ENCODE peak calls at places on chromosomes 5 and 9, in four cellular contexts. M, W, J and E are unnamed samples.

GRCh38 chr5:169202969-169203368 is 98.0 kb downstream of the SLIT3 start:
- DNase-seq in W (no peak), M (no peak), J (no peak), E (no peak)

GRCh38 chr5:2660305-2660704 is 91.2 kb downstream of the IRX2 start:
- DNase-seq in J (no peak), M (no peak), W (peak; percentile 40), E (no peak)

GRCh38 chr5:56264417-56265025 is 31.4 kb upstream of the ANKRD55 start:
- DNase-seq in J (peak; percentile 85), W (peak; percentile 77), M (peak; percentile 55), E (peak; percentile 45)

GRCh38 chr9:129665814-129666511 is 516 bp downstream of the PRRX2 start:
- DNase-seq in M (no peak), W (peak; percentile 51), J (peak; percentile 66), E (no peak)

GRCh38 chr9:121354141-121354540 is 15.9 kb downstream of the STOM start:
- DNase-seq in J (no peak), M (no peak), W (no peak), E (no peak)

GRCh38 chr9:77817590-77818311 is 169.6 kb upstream of the GNA14 start:
- DNase-seq in J (no peak), W (no peak), M (no peak), E (no peak)

GRCh38 chr5:97601651-97602050 is 418.6 kb upstream of the RIOK2 start:
- DNase-seq in J (no peak), W (no peak), M (no peak), E (no peak)

GRCh38 chr9:92970467-92970923 is 23.2 kb downstream of the FGD3 start:
- DNase-seq in W (peak; percentile 91), J (peak; percentile 95), M (no peak), E (peak; percentile 74)

GRCh38 chr5:12794476-12795332 is 890.5 kb upstream of the CTNND2 start:
- DNase-seq in J (no peak), M (no peak), W (no peak), E (no peak)

GRCh38 chr9:74555015-74555414 is 57.9 kb downstream of the RORB start:
- DNase-seq in J (no peak), W (no peak), M (peak; percentile 47), E (no peak)

GRCh38 chr9:6270896-6271295 is 55.3 kb downstream of the IL33 start:
- DNase-seq in J (no peak), M (no peak), W (no peak), E (peak; percentile 6)

GRCh38 chr5:85703296-85703695 is 914.4 kb upstream of the COX7C start:
- DNase-seq in W (no peak), J (no peak), M (no peak), E (no peak)

GRCh38 chr9:77014597-77015263 is 4.7 kb upstream of the FOXB2 start:
- DNase-seq in M (no peak), J (peak; percentile 71), W (peak; percentile 57), E (no peak)

GRCh38 chr5:168765220-168766037 is 186.3 kb upstream of the PANK3 start:
- DNase-seq in M (peak; percentile 79), J (no peak), W (no peak), E (no peak)

GRCh38 chr9:95250462-95251058 is 66.9 kb downstream of the FANCC start:
- DNase-seq in M (no peak), J (no peak), W (no peak), E (no peak)

GRCh38 chr9:5608298-5609254 is 20.3 kb upstream of the RIC1 start:
- DNase-seq in W (no peak), M (no peak), J (no peak), E (peak; percentile 46)

GRCh38 chr5:175921066-175921730 is 46.9 kb downstream of the THOC3 start:
- DNase-seq in M (no peak), W (peak; percentile 63), J (no peak), E (no peak)

GRCh38 chr5:168651654-168652053 is 72.5 kb upstream of the PANK3 start:
- DNase-seq in W (no peak), J (no peak), M (no peak), E (peak; percentile 82)

GRCh38 chr5:105922574-105922973 is 1748.2 kb downstream of the EFNA5 start:
- DNase-seq in M (no peak), W (no peak), J (no peak), E (no peak)

GRCh38 chr5:169581580-169582227 is 1.9 kb upstream of the SPDL1 start:
- DNase-seq in W (peak; percentile 64), J (peak; percentile 84), M (peak; percentile 83), E (peak; percentile 38)

GRCh38 chr9:37082214-37082765 is 38.1 kb upstream of the ZCCHC7 start:
- DNase-seq in M (no peak), W (no peak), J (no peak), E (no peak)

GRCh38 chr9:70324963-70325362 is 66.2 kb downstream of the SMC5 start:
- DNase-seq in W (no peak), M (no peak), J (no peak), E (peak; percentile 78)

GRCh38 chr5:142320427-142320732 is 4.4 kb downstream of the SPRY4 start:
- DNase-seq in W (peak; percentile 62), J (no peak), M (peak; percentile 46), E (no peak)

GRCh38 chr5:132526290-132526973 is 16.9 kb downstream of the IL5 start:
- DNase-seq in J (peak; percentile 90), M (peak; percentile 74), W (peak; percentile 72), E (peak; percentile 42)
- H3K4me3 ChIP-seq in J (peak overlapping the region; percentile 21), M (no peak overlapping the region), W (peak overlapping the region; percentile 30), E (no peak overlapping the region)

DNA sequence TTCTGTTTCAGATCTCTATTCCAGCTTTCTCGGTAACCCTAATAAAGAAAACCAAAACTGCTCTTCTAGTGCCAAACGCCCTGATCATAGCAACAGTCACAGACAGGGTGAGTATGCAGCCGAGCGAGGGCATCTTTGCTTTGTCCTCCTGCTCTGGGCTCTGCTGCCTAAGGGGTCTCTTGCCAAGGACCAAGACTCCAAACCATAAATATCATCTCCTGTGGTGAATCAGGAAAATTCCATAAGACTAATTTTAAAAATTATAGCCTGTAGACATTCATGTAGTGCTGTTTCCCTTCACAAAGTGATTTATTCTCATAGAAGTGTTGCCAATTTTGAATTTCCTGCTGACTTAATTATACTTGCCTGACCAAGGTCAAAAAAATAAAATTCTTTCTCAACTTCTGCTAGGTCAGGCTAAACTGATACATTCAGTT is 54.5 kb downstream of the GRAMD2B start:
- DNase-seq in J (no peak), M (no peak), W (no peak), E (no peak)
- H3K4me1 ChIP-seq in J (no peaks in the 10 kb centered on the region), M (peaks cover 5% of the 10 kb centered on the region), W (peaks cover 4% of the 10 kb centered on the region), E (peaks cover 3% of the 10 kb centered on the region)

DNA sequence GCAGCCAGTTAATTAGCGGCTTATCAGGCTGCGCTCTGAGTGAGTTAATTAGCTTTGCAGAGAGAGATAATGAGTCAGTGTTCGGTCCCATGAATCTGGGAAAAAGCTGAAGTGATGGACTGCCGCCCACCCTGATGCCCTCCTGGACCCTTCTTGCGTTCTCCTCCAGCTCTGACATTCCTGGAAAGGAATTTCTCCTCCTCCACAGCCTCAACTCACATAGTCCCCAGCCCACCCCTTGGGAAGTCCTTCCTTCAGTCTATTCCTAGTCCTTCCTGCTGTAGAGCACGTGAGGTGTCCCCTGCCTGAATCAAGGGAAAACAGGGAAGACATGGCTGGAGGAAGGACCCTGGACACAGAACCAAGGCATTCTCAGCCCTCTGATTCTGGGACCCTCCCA is 3.8 kb downstream of the ARID3C start:
- DNase-seq in M (no peak), J (no peak), W (no peak), E (no peak)
- TF ChIP-seq EZH2 in M (no peak), J (no peak), W (no peak), E (no peak)

DNA sequence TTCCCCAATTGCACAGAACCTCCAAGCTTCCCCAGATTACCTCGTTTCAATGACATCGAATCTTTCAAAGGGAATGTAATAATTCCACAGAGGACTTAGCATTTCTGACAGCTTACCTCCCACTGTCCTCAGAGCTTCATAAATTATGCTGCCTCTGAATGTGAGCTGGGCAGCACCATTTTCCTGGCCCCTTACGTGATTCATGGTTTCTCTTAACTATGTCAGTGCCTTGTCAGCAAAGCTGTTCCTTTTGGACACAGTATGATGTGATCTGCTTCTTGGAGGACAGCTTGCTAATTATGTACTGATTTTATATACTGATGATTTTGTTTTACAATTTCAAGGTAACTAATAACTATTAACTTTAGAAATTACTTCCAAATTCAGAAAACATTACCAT is 27.7 kb upstream of the SSBP2 start:
- DNase-seq in W (no peak), M (no peak), J (no peak), E (no peak)
- H3K4me3 ChIP-seq in W (no peak overlapping the region), M (no peak overlapping the region), J (no peak overlapping the region), E (peak overlapping the region; percentile 31)